ENCODE peak calls at places on chromosomes 12 and 14, in five cellular contexts. One of them, this sample, is unnamed.

GRCh38 chr14:21521526-21521925 is 4.6 kb downstream of the SALL2 start:
- DNase-seq in pons: no peak
- DNase-seq in foreskin fibroblast: peak; percentile 63
- DNase-seq in fibroblast of lung: peak; percentile 50
- DNase-seq in ELR: peak; percentile 65
- DNase-seq in this sample: no peak

GRCh38 chr14:77097006-77097688 is 911 bp upstream of the CIPC start:
- DNase-seq in pons: peak; percentile 81
- DNase-seq in foreskin fibroblast: peak; percentile 23
- DNase-seq in fibroblast of lung: peak; percentile 68
- DNase-seq in ELR: peak; percentile 45
- DNase-seq in this sample: no peak

GRCh38 chr14:59897757-59898383 is 22.1 kb upstream of the LRRC9 start:
- DNase-seq in pons: peak; percentile 75
- DNase-seq in foreskin fibroblast: no peak
- DNase-seq in fibroblast of lung: peak; percentile 3
- DNase-seq in ELR: peak; percentile 51
- DNase-seq in this sample: peak; percentile 79

GRCh38 chr12:94875525-94875924 is 128.0 kb downstream of the NDUFA12 start:
- DNase-seq in pons: peak; percentile 42
- DNase-seq in foreskin fibroblast: no peak
- DNase-seq in fibroblast of lung: peak; percentile 28
- DNase-seq in ELR: peak; percentile 41
- DNase-seq in this sample: no peak

GRCh38 chr14:52000631-52001030 is 11.3 kb downstream of the RTRAF start:
- DNase-seq in pons: no peak
- DNase-seq in foreskin fibroblast: no peak
- DNase-seq in fibroblast of lung: no peak
- DNase-seq in ELR: no peak
- DNase-seq in this sample: no peak

GRCh38 chr12:77845831-77846230 is 15.1 kb downstream of the NAV3 start:
- DNase-seq in pons: no peak
- DNase-seq in foreskin fibroblast: peak; percentile 45
- DNase-seq in fibroblast of lung: peak; percentile 43
- DNase-seq in ELR: peak; percentile 60
- DNase-seq in this sample: no peak

GRCh38 chr12:75953312-75953906 is 78.2 kb downstream of the PHLDA1 start:
- DNase-seq in pons: no peak
- DNase-seq in foreskin fibroblast: peak; percentile 70
- DNase-seq in fibroblast of lung: peak; percentile 85
- DNase-seq in ELR: peak; percentile 79
- DNase-seq in this sample: no peak

GRCh38 chr14:31582286-31582691 is 21.1 kb downstream of the NUBPL start:
- DNase-seq in pons: peak; percentile 47
- DNase-seq in foreskin fibroblast: no peak
- DNase-seq in fibroblast of lung: peak; percentile 73
- DNase-seq in ELR: no peak
- DNase-seq in this sample: no peak

GRCh38 chr14:68547305-68548193 is 245.3 kb downstream of the ZFP36L1 start:
- DNase-seq in pons: no peak
- DNase-seq in foreskin fibroblast: peak; percentile 91
- DNase-seq in fibroblast of lung: peak; percentile 94
- DNase-seq in ELR: peak; percentile 98
- DNase-seq in this sample: no peak

GRCh38 chr14:71261206-71261605 is 353.9 kb downstream of the PCNX1 start:
- DNase-seq in pons: no peak
- DNase-seq in foreskin fibroblast: no peak
- DNase-seq in fibroblast of lung: no peak
- DNase-seq in ELR: no peak
- DNase-seq in this sample: no peak

GRCh38 chr12:96120359-96121100 is 73.6 kb upstream of the ELK3 start:
- DNase-seq in pons: peak; percentile 31
- DNase-seq in foreskin fibroblast: no peak
- DNase-seq in fibroblast of lung: peak; percentile 26
- DNase-seq in ELR: no peak
- DNase-seq in this sample: no peak

GRCh38 chr12:31797230-31797872 is 68.5 kb upstream of the AMN1 start:
- DNase-seq in pons: no peak
- DNase-seq in foreskin fibroblast: no peak
- DNase-seq in fibroblast of lung: no peak
- DNase-seq in ELR: no peak
- DNase-seq in this sample: no peak

GRCh38 chr12:133038310-133038709 is 1.0 kb downstream of the ZNF84 start:
- DNase-seq in pons: no peak
- DNase-seq in foreskin fibroblast: no peak
- DNase-seq in fibroblast of lung: no peak
- DNase-seq in ELR: peak; percentile 11
- DNase-seq in this sample: no peak

GRCh38 chr14:51138353-51139103 is 43.6 kb upstream of the TRIM9 start:
- DNase-seq in pons: no peak
- DNase-seq in foreskin fibroblast: no peak
- DNase-seq in fibroblast of lung: no peak
- DNase-seq in ELR: no peak
- DNase-seq in this sample: no peak

GRCh38 chr12:65568517-65568916 is 255.8 kb upstream of the HMGA2 start:
- DNase-seq in pons: no peak
- DNase-seq in foreskin fibroblast: peak; percentile 59
- DNase-seq in fibroblast of lung: peak; percentile 87
- DNase-seq in ELR: peak; percentile 37
- DNase-seq in this sample: no peak

GRCh38 chr12:79140711-79141110 is 276.1 kb downstream of the SYT1 start:
- DNase-seq in pons: no peak
- DNase-seq in foreskin fibroblast: no peak
- DNase-seq in fibroblast of lung: no peak
- DNase-seq in ELR: no peak
- DNase-seq in this sample: no peak

GRCh38 chr12:12327802-12328201 is 22.2 kb downstream of the MANSC1 start:
- DNase-seq in pons: peak; percentile 82
- DNase-seq in foreskin fibroblast: no peak
- DNase-seq in fibroblast of lung: peak; percentile 79
- DNase-seq in ELR: peak; percentile 83
- DNase-seq in this sample: no peak

GRCh38 chr14:100392266-100392850 is 69.2 kb downstream of the SLC25A47 start:
- DNase-seq in pons: no peak
- DNase-seq in foreskin fibroblast: no peak
- DNase-seq in fibroblast of lung: peak; percentile 66
- DNase-seq in ELR: peak; percentile 31
- DNase-seq in this sample: no peak

GRCh38 chr14:76863724-76864407 is 37.7 kb downstream of the LRRC74A start:
- DNase-seq in pons: peak; percentile 66
- DNase-seq in foreskin fibroblast: no peak
- DNase-seq in fibroblast of lung: no peak
- DNase-seq in ELR: no peak
- DNase-seq in this sample: no peak

GRCh38 chr12:123058980-123059379 is 78.5 kb downstream of the ARL6IP4 start:
- DNase-seq in pons: no peak
- DNase-seq in foreskin fibroblast: peak; percentile 91
- DNase-seq in fibroblast of lung: peak; percentile 85
- DNase-seq in ELR: no peak
- DNase-seq in this sample: no peak

GRCh38 chr12:49014547-49014946 is 4.0 kb downstream of the PRKAG1 start:
- DNase-seq in pons: no peak
- DNase-seq in foreskin fibroblast: peak; percentile 34
- DNase-seq in fibroblast of lung: peak; percentile 49
- DNase-seq in ELR: peak; percentile 50
- DNase-seq in this sample: no peak

GRCh38 chr12:108633534-108634224 is at the start of gene SELPLG:
- DNase-seq in pons: peak; percentile 82
- DNase-seq in foreskin fibroblast: no peak
- DNase-seq in fibroblast of lung: no peak
- DNase-seq in ELR: no peak
- DNase-seq in this sample: peak; percentile 58

GRCh38 chr12:75561921-75562320 is 50.5 kb upstream of the KRR1 start:
- DNase-seq in pons: no peak
- DNase-seq in foreskin fibroblast: no peak
- DNase-seq in fibroblast of lung: no peak
- DNase-seq in ELR: no peak
- DNase-seq in this sample: no peak

GRCh38 chr12:21539797-21540196 is 13.7 kb downstream of the SPX start:
- DNase-seq in pons: no peak
- DNase-seq in foreskin fibroblast: no peak
- DNase-seq in fibroblast of lung: no peak
- DNase-seq in ELR: no peak
- DNase-seq in this sample: no peak

GRCh38 chr14:104634886-104635570 is 30.5 kb upstream of the TMEM179 start:
- DNase-seq in pons: no peak
- DNase-seq in foreskin fibroblast: no peak
- DNase-seq in fibroblast of lung: no peak
- DNase-seq in ELR: no peak
- DNase-seq in this sample: no peak

GRCh38 chr14:97033556-97034081 is 236.4 kb downstream of the VRK1 start:
- DNase-seq in pons: no peak
- DNase-seq in foreskin fibroblast: no peak
- DNase-seq in fibroblast of lung: no peak
- DNase-seq in ELR: no peak
- DNase-seq in this sample: no peak

GRCh38 chr12:94260717-94261116 is 112.3 kb downstream of the PLXNC1 start:
- DNase-seq in pons: no peak
- DNase-seq in foreskin fibroblast: no peak
- DNase-seq in fibroblast of lung: no peak
- DNase-seq in ELR: no peak
- DNase-seq in this sample: no peak

GRCh38 chr12:9064201-9064814 is 51.4 kb downstream of the A2M start:
- DNase-seq in pons: peak; percentile 84
- DNase-seq in foreskin fibroblast: peak; percentile 20
- DNase-seq in fibroblast of lung: peak; percentile 77
- DNase-seq in ELR: peak; percentile 52
- DNase-seq in this sample: no peak

GRCh38 chr14:54339771-54340170 is 57.0 kb upstream of the CDKN3 start:
- DNase-seq in pons: no peak
- DNase-seq in foreskin fibroblast: no peak
- DNase-seq in fibroblast of lung: no peak
- DNase-seq in ELR: no peak
- DNase-seq in this sample: no peak

GRCh38 chr12:7374423-7375144 is 69.4 kb downstream of the CD163L1 start:
- DNase-seq in pons: peak; percentile 12
- DNase-seq in foreskin fibroblast: peak; percentile 26
- DNase-seq in fibroblast of lung: peak; percentile 14
- DNase-seq in ELR: peak; percentile 62
- DNase-seq in this sample: no peak

GRCh38 chr12:82414926-82415325 is 56.6 kb downstream of the METTL25 start:
- DNase-seq in pons: no peak
- DNase-seq in foreskin fibroblast: no peak
- DNase-seq in fibroblast of lung: no peak
- DNase-seq in ELR: peak; percentile 1
- DNase-seq in this sample: no peak

GRCh38 chr14:100564506-100564905 is 22.7 kb downstream of the BEGAIN start:
- DNase-seq in pons: no peak
- DNase-seq in foreskin fibroblast: no peak
- DNase-seq in fibroblast of lung: no peak
- DNase-seq in ELR: no peak
- DNase-seq in this sample: no peak

GRCh38 chr14:104856157-104856868 is 8.8 kb upstream of the CEP170B start:
- DNase-seq in pons: no peak
- DNase-seq in foreskin fibroblast: no peak
- DNase-seq in fibroblast of lung: no peak
- DNase-seq in ELR: no peak
- DNase-seq in this sample: no peak

GRCh38 chr12:29208060-29208459 is 59.0 kb downstream of the FAR2 start:
- DNase-seq in pons: peak; percentile 79
- DNase-seq in foreskin fibroblast: no peak
- DNase-seq in fibroblast of lung: no peak
- DNase-seq in ELR: no peak
- DNase-seq in this sample: no peak

GRCh38 chr12:115267891-115268290 is 583.9 kb upstream of the TBX3 start:
- DNase-seq in pons: no peak
- DNase-seq in foreskin fibroblast: peak; percentile 22
- DNase-seq in fibroblast of lung: no peak
- DNase-seq in ELR: no peak
- DNase-seq in this sample: no peak